ENCODE peak calls at places on chromosomes 1 and 21, in six cellular contexts. J, X, E, W, C and I are unnamed samples.

GRCh38 chr1:228339059-228339704 is 67.5 kb downstream of the TRIM11 start:
- DNase-seq in C (no peak), J (no peak), E (no peak), X (no peak), W (no peak), I (no peak)

GRCh38 chr1:57319165-57319564 is 104.7 kb downstream of the DAB1 start:
- DNase-seq in E (no peak), W (no peak), C (no peak), J (no peak), X (no peak), I (no peak)

GRCh38 chr1:40930174-40930573 is 49.3 kb upstream of the CTPS1 start:
- DNase-seq in X (peak; percentile 51), W (no peak), J (no peak), E (no peak), C (no peak), I (no peak)

GRCh38 chr1:155128755-155129473 is 1.2 kb downstream of the EFNA1 start:
- DNase-seq in E (no peak), J (peak; percentile 18), X (no peak), W (no peak), C (peak; percentile 49), I (no peak)

GRCh38 chr1:222665964-222666363 is 46.3 kb downstream of the AIDA start:
- DNase-seq in X (no peak), W (peak; percentile 48), J (no peak), C (no peak), E (no peak), I (no peak)

GRCh38 chr1:5333326-5333725 is 658.9 kb downstream of the NPHP4 start:
- DNase-seq in J (no peak), E (no peak), W (no peak), X (no peak), C (no peak), I (no peak)

GRCh38 chr1:235315735-235316134 is 12.2 kb downstream of the ARID4B start:
- DNase-seq in E (no peak), C (no peak), X (no peak), W (no peak), J (no peak), I (no peak)

GRCh38 chr1:153028771-153029170 is 2.2 kb upstream of the SPRR1B start:
- DNase-seq in C (no peak), J (no peak), X (no peak), E (no peak), W (no peak), I (no peak)

GRCh38 chr1:114342376-114342775 is 168.6 kb downstream of the TRIM33 start:
- DNase-seq in E (no peak), J (no peak), W (no peak), X (no peak), C (no peak), I (no peak)

GRCh38 chr1:88552226-88552625 is 131.8 kb upstream of the PKN2 start:
- DNase-seq in W (no peak), E (no peak), X (no peak), C (no peak), J (no peak), I (no peak)

GRCh38 chr1:27106561-27107323 is 48.2 kb downstream of the SLC9A1 start:
- DNase-seq in X (no peak), J (peak; percentile 49), E (peak; percentile 60), C (no peak), W (no peak), I (no peak)

GRCh38 chr21:31293986-31294385 is 50.1 kb downstream of the TIAM1 start:
- DNase-seq in E (no peak), W (peak; percentile 93), C (no peak), X (no peak), J (no peak), I (no peak)

GRCh38 chr1:108692724-108693655 is 880 bp downstream of the PRPF38B start:
- DNase-seq in J (no peak), C (no peak), E (peak; percentile 43), W (peak; percentile 79), X (peak; percentile 69), I (peak; percentile 44)

GRCh38 chr1:229621663-229622062 is 4.3 kb downstream of the TAF5L start:
- DNase-seq in C (no peak), W (peak; percentile 23), X (no peak), E (no peak), J (no peak), I (no peak)

GRCh38 chr1:180926164-180926981 is 13.7 kb downstream of the KIAA1614 start:
- DNase-seq in X (no peak), E (no peak), W (peak; percentile 9), C (peak; percentile 68), J (peak; percentile 78), I (peak; percentile 52)

GRCh38 chr1:6008696-6009095 is 16.5 kb upstream of the NPHP4 start:
- DNase-seq in X (no peak), C (no peak), J (no peak), E (no peak), W (no peak), I (no peak)

GRCh38 chr21:44897326-44898010 is 23.2 kb downstream of the ITGB2 start:
- DNase-seq in E (no peak), X (no peak), W (no peak), J (no peak), C (no peak), I (no peak)